ENCODE peak calls at places on chromosomes 3 and 15, in eight cellular contexts. Y is activated gamma-delta T cell treated with Interleukin-2 at 50 U/mL for 16 hours, B is left colon, D is AG10803, Z is iPS-NIHi11, N is COLO829, U is mammary epithelial cell, F is NCI-H1930. Q is an unnamed sample.

GRCh38 chr3:184907941-184908649 is 96.1 kb downstream of the VPS8 start:
- DNase-seq in Y (no peak), U (no peak), F (no peak), Z (no peak), D (no peak), N (peak), B (no peak), Q (no peak)

GRCh38 chr15:26156041-26156440 is 292.9 kb upstream of the ATP10A start:
- DNase-seq in Z (no peak), Y (no peak), U (no peak), N (no peak), F (no peak), B (no peak), D (no peak), Q (no peak)

GRCh38 chr3:71444861-71445259 is 138.7 kb downstream of the FOXP1 start:
- DNase-seq in U (no peak), D (no peak), N (no peak), Y (no peak), Z (no peak), B (no peak), F (no peak), Q (no peak)

GRCh38 chr3:17136251-17136721 is 251.5 kb downstream of the PLCL2 start:
- DNase-seq in Z (no peak), N (no peak), B (no peak), U (no peak), Y (no peak), F (no peak), D (no peak), Q (no peak)

GRCh38 chr3:70970952-70971351 is 612.6 kb downstream of the FOXP1 start:
- DNase-seq in Y (no peak), D (no peak), B (no peak), U (no peak), N (no peak), F (no peak), Z (no peak), Q (peak)

GRCh38 chr3:52777127-52777958 is at the start of gene ITIH1:
- DNase-seq in F (no peak), U (no peak), Z (no peak), Y (no peak), N (no peak), B (peak), D (no peak), Q (no peak)

GRCh38 chr3:195185574-195185973 is 85.4 kb downstream of the XXYLT1 start:
- DNase-seq in U (peak), D (no peak), F (no peak), B (no peak), Z (no peak), N (no peak), Y (no peak), Q (no peak)

GRCh38 chr15:37586976-37587375 is 347.5 kb upstream of the TMCO5A start:
- DNase-seq in F (no peak), Z (no peak), N (no peak), B (no peak), Y (no peak), D (peak), U (peak), Q (peak)

GRCh38 chr3:53813876-53814275 is 32.3 kb downstream of the CHDH start:
- DNase-seq in D (no peak), N (no peak), B (peak), F (no peak), Z (no peak), Y (no peak), U (no peak), Q (no peak)

GRCh38 chr3:54819926-54820325 is 107.9 kb downstream of the LRTM1 start:
- DNase-seq in B (no peak), Y (no peak), Z (no peak), N (no peak), D (no peak), U (no peak), F (no peak), Q (no peak)

GRCh38 chr15:100516592-100517489 is 11.9 kb downstream of the CERS3 start:
- DNase-seq in N (no peak), U (no peak), D (no peak), Y (no peak), Z (no peak), B (no peak), F (no peak), Q (peak)

Q was measured in A673.